ENCODE peak calls at places on chromosomes 6 and 20, in four cellular contexts. D, C, Q and N are unnamed samples.

GRCh38 chr20:4554346-4554745 is 167.4 kb upstream of the PRND start:
- DNase-seq in D (no peak), C (no peak), Q (no peak), N (no peak)

GRCh38 chr6:38871745-38872568 is 156.8 kb downstream of the DNAH8 start:
- DNase-seq in D (peak; percentile 16), C (peak; percentile 32), Q (peak; percentile 76), N (no peak)

GRCh38 chr6:137647762-137648412 is 153.7 kb upstream of the OLIG3 start:
- DNase-seq in D (no peak), C (no peak), Q (peak; percentile 70), N (no peak)

GRCh38 chr6:4280721-4281120 is 145.3 kb upstream of the ECI2 start:
- DNase-seq in D (no peak), C (no peak), Q (peak; percentile 88), N (no peak)

GRCh38 chr20:38231786-38232130 is 28.8 kb downstream of the KIAA1755 start:
- DNase-seq in D (no peak), C (no peak), Q (no peak), N (no peak)

GRCh38 chr6:141488466-141488865 is 644.3 kb upstream of the GJE1 start:
- DNase-seq in D (no peak), C (no peak), Q (no peak), N (no peak)

GRCh38 chr6:48087448-48087847 is 23.5 kb downstream of the PTCHD4 start:
- DNase-seq in D (no peak), C (peak; percentile 18), Q (peak; percentile 68), N (no peak)

GRCh38 chr6:155483858-155484257 is 28.2 kb upstream of the NOX3 start:
- DNase-seq in D (no peak), C (no peak), Q (no peak), N (no peak)

GRCh38 chr6:90035047-90035678 is 140.9 kb downstream of the GJA10 start:
- DNase-seq in D (no peak), C (no peak), Q (no peak), N (no peak)

GRCh38 chr20:45345104-45345936 is 2.9 kb downstream of the SDC4 start:
- DNase-seq in D (no peak), C (no peak), Q (peak; percentile 95), N (no peak)

GRCh38 chr20:50399917-50400704 is 110.1 kb upstream of the PTPN1 start:
- DNase-seq in D (no peak), C (no peak), Q (peak; percentile 49), N (no peak)

GRCh38 chr6:152462716-152463115 is 174.4 kb downstream of the SYNE1 start:
- DNase-seq in D (no peak), C (no peak), Q (no peak), N (no peak)

GRCh38 chr6:170082067-170082466 is 208.8 kb downstream of the DLL1 start:
- DNase-seq in D (no peak), C (no peak), Q (no peak), N (no peak)

GRCh38 chr20:19012671-19013070 is 199.1 kb downstream of the SCP2D1 start:
- DNase-seq in D (no peak), C (no peak), Q (no peak), N (no peak)

GRCh38 chr6:29647927-29648642 is 8.8 kb upstream of the MOG start:
- DNase-seq in D (no peak), C (peak; percentile 48), Q (peak; percentile 65), N (no peak)

GRCh38 chr6:154993026-154993425 is 2.1 kb upstream of the TIAM2 start:
- DNase-seq in D (no peak), C (no peak), Q (no peak), N (no peak)

GRCh38 chr6:100512203-100512862 is 47.6 kb upstream of the SIM1 start:
- DNase-seq in D (no peak), C (no peak), Q (peak; percentile 50), N (no peak)

GRCh38 chr6:148831531-148831930 is 84.7 kb downstream of the UST start:
- DNase-seq in D (no peak), C (no peak), Q (no peak), N (no peak)

GRCh38 chr6:149359439-149359838 is 40.6 kb upstream of the SUMO4 start:
- DNase-seq in D (no peak), C (no peak), Q (no peak), N (no peak)

GRCh38 chr20:38985603-38986170 is 23.5 kb downstream of the DHX35 start:
- DNase-seq in D (no peak), C (no peak), Q (peak; percentile 42), N (no peak)

GRCh38 chr20:62835931-62836861 is 19.3 kb downstream of the COL9A3 start:
- DNase-seq in D (no peak), C (no peak), Q (peak; percentile 53), N (no peak)

GRCh38 chr6:32666420-32667300 is at the start of gene HLA-DQB1:
- DNase-seq in D (no peak), C (peak; percentile 75), Q (peak; percentile 59), N (peak; percentile 52)

GRCh38 chr20:63360850-63361497 is at the start of gene CHRNA4:
- DNase-seq in D (no peak), C (no peak), Q (no peak), N (no peak)

GRCh38 chr6:39923394-39923793 is 10.9 kb downstream of the MOCS1 start:
- DNase-seq in D (no peak), C (no peak), Q (peak; percentile 68), N (no peak)

GRCh38 chr6:97668716-97669115 is 385.7 kb upstream of the MMS22L start:
- DNase-seq in D (no peak), C (no peak), Q (no peak), N (no peak)

GRCh38 chr20:41234546-41234945 is 83.0 kb downstream of the ZHX3 start:
- DNase-seq in D (no peak), C (no peak), Q (no peak), N (no peak)

GRCh38 chr20:36098364-36098763 is 56.2 kb upstream of the EPB41L1 start:
- DNase-seq in D (no peak), C (no peak), Q (no peak), N (no peak)
- H3K4me1 ChIP-seq in D (peaks cover 58% of the 10 kb centered on the region), C (peaks cover 73% of the 10 kb centered on the region), Q (peaks cover 16% of the 10 kb centered on the region), N (peaks cover 2% of the 10 kb centered on the region)

DNA sequence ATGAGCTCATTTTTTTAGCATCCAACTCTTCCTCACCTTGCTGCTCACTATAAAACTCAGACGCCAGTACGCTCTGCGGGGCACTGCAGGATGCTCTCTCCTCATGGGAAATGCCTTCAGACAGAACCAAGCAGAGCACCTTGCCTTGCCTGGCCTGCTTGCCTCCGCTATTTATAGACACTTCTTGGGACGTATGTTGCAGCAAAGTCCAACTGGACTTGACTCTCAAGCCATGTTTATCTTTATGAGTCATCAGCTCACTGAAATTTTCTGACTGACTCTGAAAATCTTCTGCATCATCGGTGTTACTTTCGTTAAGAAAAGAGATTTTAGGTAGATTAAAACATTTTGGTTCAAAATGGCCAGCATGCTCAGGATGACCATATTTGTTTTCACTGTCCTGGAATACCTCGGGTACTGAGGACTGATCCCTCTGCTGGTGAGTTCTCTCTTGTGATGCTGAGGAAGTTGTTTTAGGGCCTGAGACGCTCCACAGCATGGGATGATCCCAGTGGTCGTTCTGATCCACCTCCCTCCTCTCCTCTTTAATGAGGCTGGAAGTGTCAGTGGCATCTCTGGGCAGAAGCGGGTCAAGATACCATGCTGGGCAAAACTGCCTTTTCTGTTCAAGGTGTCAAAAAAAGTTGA is 204.5 kb downstream of the KIF16B start:
- DNase-seq in D (no peak), C (no peak), Q (peak; percentile 70), N (no peak)
- H3K27ac ChIP-seq in D (no peak overlapping the region), C (no peak overlapping the region), Q (peak overlapping the region; percentile 3), N (no peak overlapping the region)

GRCh38 chr6:17394192-17394611 is 807 bp downstream of the CAP2 start:
- DNase-seq in D (no peak), C (peak; percentile 64), Q (peak; percentile 89), N (no peak)

GRCh38 chr6:17393335-17394191 is at the start of gene CAP2:
- DNase-seq in D (no peak), C (no peak), Q (peak; percentile 74), N (no peak)

GRCh38 chr6:17395112-17395511 is 1.7 kb downstream of the CAP2 start:
- DNase-seq in D (no peak), C (no peak), Q (peak; percentile 14), N (no peak)

GRCh38 chr6:17390276-17390675 is 3.1 kb upstream of the CAP2 start:
- DNase-seq in D (no peak), C (no peak), Q (no peak), N (no peak)

DNA sequence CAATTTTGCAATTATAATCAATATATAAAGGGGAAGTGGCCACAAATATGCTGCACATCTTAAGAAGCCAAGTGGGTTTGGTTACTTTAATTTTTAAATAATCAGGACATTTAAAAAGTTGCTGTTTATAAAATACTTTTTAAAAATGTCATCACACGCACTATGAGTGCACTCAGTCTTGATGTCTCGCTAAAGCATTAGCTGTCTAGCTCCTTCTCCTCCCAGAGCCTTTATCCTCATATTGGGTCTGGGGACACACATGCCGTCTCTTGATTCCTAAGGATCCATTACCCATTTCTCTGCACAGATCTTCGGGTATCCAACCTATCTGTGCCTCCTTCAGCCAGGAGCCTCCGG is 439 bp upstream of the CAP2 start:
- DNase-seq in D (no peak), C (no peak), Q (peak; percentile 7), N (no peak)
- H3K4me3 ChIP-seq in D (peak overlapping the region; percentile 66), C (peak overlapping the region; percentile 76), Q (peak overlapping the region; percentile 92), N (no peak overlapping the region)

GRCh38 chr6:35774116-35774794 is 2.1 kb upstream of the CLPSL2 start:
- DNase-seq in D (no peak), C (no peak), Q (no peak), N (no peak)
- H3K4me1 ChIP-seq in D (peaks cover 9% of the 10 kb centered on the region), C (peaks cover 21% of the 10 kb centered on the region), Q (no peaks in the 10 kb centered on the region), N (peaks cover 7% of the 10 kb centered on the region)

GRCh38 chr6:42099340-42100028 is 42.9 kb downstream of the C6orf132 start:
- DNase-seq in D (peak; percentile 22), C (no peak), Q (peak; percentile 78), N (no peak)
- H3K27ac ChIP-seq in D (peak overlapping the region; percentile 49), C (peak overlapping the region; percentile 85), Q (peak overlapping the region; percentile 94), N (no peak overlapping the region)

GRCh38 chr6:20198764-20199174 is 13.5 kb downstream of the MBOAT1 start:
- DNase-seq in D (no peak), C (no peak), Q (no peak), N (no peak)

GRCh38 chr6:20202699-20203302 is 9.5 kb downstream of the MBOAT1 start:
- DNase-seq in D (no peak), C (no peak), Q (no peak), N (no peak)

GRCh38 chr6:20203561-20204528 is 8.4 kb downstream of the MBOAT1 start:
- DNase-seq in D (no peak), C (no peak), Q (no peak), N (no peak)

GRCh38 chr6:20200761-20201160 is 11.5 kb downstream of the MBOAT1 start:
- DNase-seq in D (no peak), C (no peak), Q (no peak), N (no peak)

DNA sequence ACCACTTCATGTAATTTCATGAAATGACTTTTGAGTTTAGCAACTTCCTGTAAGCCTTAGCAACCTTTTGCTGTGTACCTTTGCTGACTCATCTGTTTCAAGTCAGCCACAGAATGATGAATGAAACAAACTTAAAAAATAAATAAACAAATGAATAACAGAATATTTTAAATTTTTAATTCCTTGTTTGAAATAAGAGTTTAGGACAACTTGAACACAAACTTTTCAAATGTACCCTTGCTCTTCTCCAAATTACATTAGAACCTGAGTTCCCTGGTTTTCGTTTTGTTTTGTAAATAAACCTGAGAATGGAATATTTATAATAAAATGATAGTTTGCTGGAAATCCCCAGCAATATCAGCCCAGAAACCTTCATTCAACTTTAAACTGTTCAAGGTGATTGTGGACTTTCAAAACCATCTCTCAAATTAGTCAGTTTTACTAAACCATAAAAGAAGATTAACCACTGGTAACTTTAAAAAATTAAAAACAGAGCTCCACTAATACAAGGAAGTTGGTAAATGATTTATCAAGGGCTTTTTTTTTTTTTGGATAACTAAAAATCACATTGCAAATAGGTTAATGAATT is 10.1 kb downstream of the MBOAT1 start:
- DNase-seq in D (no peak), C (no peak), Q (peak; percentile 81), N (no peak)
- H3K4me3 ChIP-seq in D (no peak overlapping the region), C (no peak overlapping the region), Q (peak overlapping the region; percentile 23), N (no peak overlapping the region)